ENCODE peak calls at places on chromosomes 12 and 14, in five cellular contexts. Q is A549, Z is adrenal gland, X is tibial nerve, M is testis. E is an unnamed sample.
A peak's percentile ranks its signal among the peaks of the same experiment; 100 is the strongest.

GRCh38 chr14:102479777-102480176 is 29.8 kb downstream of the ANKRD9 start:
- DNase-seq in Q (no peak), Z (peak; percentile 80), X (no peak), M (peak; percentile 86), E (no peak)

GRCh38 chr14:105532111-105532623 is 5.8 kb downstream of the TMEM121 start:
- DNase-seq in Q (no peak), Z (no peak), X (no peak), M (no peak), E (no peak)

GRCh38 chr14:88270781-88271180 is 52.3 kb downstream of the KCNK10 start:
- DNase-seq in Q (no peak), Z (no peak), X (no peak), M (no peak), E (no peak)

GRCh38 chr14:85058170-85058569 is 471.8 kb upstream of the FLRT2 start:
- DNase-seq in Q (no peak), Z (no peak), X (no peak), M (no peak), E (no peak)

GRCh38 chr14:71651228-71651627 is 281.0 kb upstream of the RGS6 start:
- DNase-seq in Q (no peak), Z (no peak), X (peak; percentile 17), M (no peak), E (no peak)

GRCh38 chr12:104648746-104649145 is 192.0 kb downstream of the CHST11 start:
- DNase-seq in Q (no peak), Z (no peak), X (no peak), M (no peak), E (no peak)

GRCh38 chr12:321606-322326 is 59.1 kb upstream of the SLC6A13 start:
- DNase-seq in Q (no peak), Z (no peak), X (no peak), M (no peak), E (no peak)

GRCh38 chr12:52132754-52133161 is 53.3 kb downstream of the SMIM41 start:
- DNase-seq in Q (no peak), Z (no peak), X (no peak), M (peak; percentile 6), E (no peak)

GRCh38 chr14:79278798-79279644 is 932.3 kb downstream of the DIO2 start:
- DNase-seq in Q (peak; percentile 33), Z (peak; percentile 80), X (peak; percentile 39), M (peak; percentile 77), E (peak; percentile 81)

GRCh38 chr14:105020815-105021655 is at the start of gene CDCA4:
- DNase-seq in Q (peak; percentile 97), Z (peak; percentile 97), X (peak; percentile 96), M (peak; percentile 98), E (peak; percentile 98)

GRCh38 chr14:54105898-54106297 is 149.3 kb upstream of the BMP4 start:
- DNase-seq in Q (no peak), Z (no peak), X (no peak), M (no peak), E (no peak)

GRCh38 chr14:94099006-94099405 is 11.5 kb upstream of the IFI27 start:
- DNase-seq in Q (no peak), Z (no peak), X (no peak), M (no peak), E (no peak)

GRCh38 chr12:21428241-21428640 is 9.2 kb upstream of the PYROXD1 start:
- DNase-seq in Q (no peak), Z (no peak), X (no peak), M (no peak), E (no peak)

DNA sequence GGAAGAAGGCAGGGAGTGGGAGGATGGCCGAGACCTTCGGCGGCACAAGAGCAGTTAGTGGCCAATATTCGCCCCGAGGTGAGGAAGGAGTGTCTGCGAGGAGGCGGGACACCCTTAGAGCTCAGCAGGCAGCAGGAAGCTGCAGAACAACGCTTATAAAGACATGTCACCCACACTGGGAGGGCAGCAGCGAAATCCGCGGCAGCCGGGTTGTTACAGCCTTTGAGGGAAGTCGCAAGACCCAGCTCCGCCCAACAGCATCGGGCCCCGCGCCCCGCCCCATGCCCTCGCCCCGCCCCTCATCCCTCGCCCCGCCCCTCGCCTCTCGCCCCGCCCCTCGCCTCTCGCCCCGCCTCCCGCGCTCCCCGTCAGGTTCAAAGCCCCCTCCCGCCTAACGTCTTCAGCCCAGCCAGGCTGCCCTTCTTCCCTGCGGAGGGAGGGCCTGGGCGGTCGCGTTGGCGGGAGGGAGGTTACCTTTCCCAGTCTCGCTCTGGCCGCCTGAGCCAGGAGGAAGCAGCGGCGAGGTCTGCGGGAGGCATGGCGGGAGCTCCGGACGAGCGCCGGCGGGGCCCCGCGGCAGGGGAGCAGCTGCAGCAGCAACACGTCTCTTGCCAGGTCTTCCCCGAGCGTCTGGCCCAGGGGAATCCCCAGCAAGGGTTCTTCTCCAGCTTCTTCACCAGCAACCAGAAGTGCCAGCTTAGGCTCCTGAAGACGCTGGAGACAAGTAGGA is at the start of gene ATP23:
- DNase-seq in Q (peak; percentile 84), Z (peak; percentile 94), X (peak; percentile 82), M (peak; percentile 93), E (peak; percentile 89)
- TF ChIP-seq POLR2A in Q (peak; percentile 79), Z (peak; percentile 76), X (peak; percentile 96), M (peak; percentile 79), E (peak; percentile 90)

GRCh38 chr12:108826115-108826806 is 31.1 kb downstream of the SSH1 start:
- DNase-seq in Q (no peak), Z (peak; percentile 82), X (peak; percentile 62), M (peak; percentile 78), E (peak; percentile 57)

GRCh38 chr12:108827941-108828340 is 29.4 kb downstream of the SSH1 start:
- DNase-seq in Q (no peak), Z (no peak), X (no peak), M (no peak), E (no peak)

GRCh38 chr12:108826807-108827721 is 30.3 kb downstream of the SSH1 start:
- DNase-seq in Q (no peak), Z (no peak), X (no peak), M (no peak), E (no peak)

GRCh38 chr12:108823804-108824203 is 33.6 kb downstream of the SSH1 start:
- DNase-seq in Q (no peak), Z (no peak), X (no peak), M (no peak), E (no peak)

DNA sequence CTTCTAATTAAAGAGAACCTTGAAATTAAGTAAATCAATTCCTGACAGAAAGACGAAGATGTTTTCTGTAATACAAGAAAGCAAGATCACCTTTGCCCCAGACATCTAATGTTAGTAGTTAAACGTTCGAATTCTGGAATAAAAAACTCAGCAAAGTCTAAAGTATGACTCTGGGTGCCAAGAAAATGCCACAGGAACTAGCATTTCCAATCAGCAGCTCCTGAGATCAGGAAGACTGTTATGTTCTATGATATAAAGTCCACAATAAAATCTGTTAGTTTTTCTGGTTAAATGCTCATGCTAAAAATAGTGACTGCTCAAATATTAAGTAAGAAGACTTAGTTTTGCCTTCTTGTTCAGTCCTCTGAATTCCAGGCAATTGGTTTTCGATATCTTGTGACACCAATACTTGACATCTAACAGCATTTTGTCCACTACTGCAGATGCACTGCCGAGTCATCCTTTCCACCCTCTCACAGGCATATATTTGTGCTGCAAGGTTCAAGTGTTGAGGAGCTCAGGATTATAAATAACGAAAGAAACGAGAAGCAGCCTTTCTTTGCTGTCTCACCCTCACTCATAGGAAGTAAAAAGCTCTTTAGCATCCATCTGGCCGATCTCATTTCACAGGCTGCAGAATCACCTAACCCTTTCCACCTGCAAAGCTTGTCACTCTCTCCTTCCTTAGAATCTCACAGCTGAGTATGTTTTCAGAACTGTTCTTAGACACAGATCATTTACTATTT is 32.0 kb downstream of the SSH1 start:
- DNase-seq in Q (no peak), Z (no peak), X (no peak), M (no peak), E (no peak)
- TF ChIP-seq POLR2A in Q (no peak), Z (no peak), X (no peak), M (no peak), E (no peak)

GRCh38 chr14:30564235-30564867 is 5.4 kb downstream of the G2E3 start:
- DNase-seq in Q (no peak), Z (no peak), X (no peak), M (no peak), E (no peak)

GRCh38 chr14:30558362-30558674 is 640 bp upstream of the G2E3 start:
- DNase-seq in Q (no peak), Z (no peak), X (no peak), M (no peak), E (no peak)

GRCh38 chr14:30560581-30560980 is 1.6 kb downstream of the G2E3 start:
- DNase-seq in Q (no peak), Z (no peak), X (no peak), M (no peak), E (no peak)

GRCh38 chr14:30559638-30560071 is 697 bp downstream of the G2E3 start:
- DNase-seq in Q (no peak), Z (no peak), X (no peak), M (no peak), E (no peak)

GRCh38 chr14:30558675-30559555 is at the start of gene G2E3:
- DNase-seq in Q (peak; percentile 78), Z (peak; percentile 77), X (peak; percentile 75), M (peak; percentile 92), E (peak; percentile 78)
- TF ChIP-seq POLR2A in Q (peak; percentile 82), Z (no peak), X (peak; percentile 55), M (no peak), E (peak; percentile 60)

GRCh38 chr14:70416717-70417349 is at the start of gene SYNJ2BP:
- DNase-seq in Q (peak; percentile 91), Z (peak; percentile 67), X (peak; percentile 44), M (peak; percentile 91), E (peak; percentile 54)
- TF ChIP-seq POLR2A in Q (peak; percentile 55), Z (peak; percentile 13), X (no peak), M (no peak), E (no peak)